ENCODE peak calls at places on chromosomes 4 and X, in seven cellular contexts. V, T, B, G, M, S and L are unnamed samples. For H3K9me3, the result is how much of the 10 kb centered on the place peaks cover.

GRCh38 chr4:2425386-2426068 is 6.8 kb downstream of the CFAP99 start:
- DNase-seq in V (no peak), T (no peak), B (no peak), G (no peak), M (no peak), S (no peak), L (no peak)

GRCh38 chrX:95076449-95076848 is 1402.4 kb downstream of the FAM133A start:
- DNase-seq in V (no peak), T (no peak), B (peak), G (peak), M (no peak), S (no peak), L (no peak)

GRCh38 chr4:22191565-22192301 is 243.2 kb upstream of the KCNIP4 start:
- DNase-seq in V (no peak), T (no peak), B (no peak), G (no peak), M (no peak), S (no peak), L (no peak)

GRCh38 chr4:153222790-153223417 is 18.7 kb downstream of the TRIM2 start:
- DNase-seq in V (peak), T (peak), B (peak), G (peak), M (peak), S (no peak), L (peak)

GRCh38 chr4:168360271-168360670 is 41.7 kb upstream of the DDX60 start:
- DNase-seq in V (no peak), T (no peak), B (no peak), G (no peak), M (no peak), S (no peak), L (no peak)

GRCh38 chr4:8333726-8334460 is 64.3 kb downstream of the HTRA3 start:
- DNase-seq in V (no peak), T (no peak), B (no peak), G (no peak), M (no peak), S (no peak), L (no peak)

GRCh38 chrX:45134303-45134702 is 66.4 kb downstream of the DIPK2B start:
- DNase-seq in V (no peak), T (no peak), B (no peak), G (no peak), M (no peak), S (no peak), L (peak)

GRCh38 chr4:2511645-2512131 is 24.8 kb upstream of the FAM193A start:
- DNase-seq in V (no peak), T (no peak), B (no peak), G (no peak), M (no peak), S (no peak), L (no peak)

GRCh38 chrX:52995974-52996304 is 37.6 kb upstream of the FAM156A start:
- DNase-seq in V (no peak), T (no peak), B (no peak), G (no peak), M (no peak), S (no peak), L (no peak)

GRCh38 chr4:3832536-3833220 is 66.5 kb downstream of the ADRA2C start:
- DNase-seq in V (no peak), T (no peak), B (no peak), G (no peak), M (no peak), S (no peak), L (no peak)

GRCh38 chrX:68710870-68711576 is 63.6 kb downstream of the STARD8 start:
- DNase-seq in V (no peak), T (peak), B (no peak), G (peak), M (no peak), S (no peak), L (no peak)

GRCh38 chrX:132119821-132120220 is 8.0 kb downstream of the FRMD7 start:
- DNase-seq in V (no peak), T (no peak), B (no peak), G (no peak), M (no peak), S (no peak), L (no peak)

GRCh38 chr4:98341309-98341708 is 80.1 kb downstream of the RAP1GDS1 start:
- DNase-seq in V (no peak), T (no peak), B (no peak), G (no peak), M (no peak), S (no peak), L (no peak)

GRCh38 chr4:21979196-21979595 is 30.6 kb upstream of the KCNIP4 start:
- DNase-seq in V (no peak), T (no peak), B (no peak), G (no peak), M (no peak), S (no peak), L (no peak)

GRCh38 chrX:124518888-124519287 is 172.5 kb downstream of the SH2D1A start:
- DNase-seq in V (no peak), T (no peak), B (no peak), G (no peak), M (no peak), S (no peak), L (no peak)

GRCh38 chr4:185142911-185143595 is at the start of gene SLC25A4:
- DNase-seq in V (peak), T (peak), B (peak), G (peak), M (peak), S (no peak), L (peak)

GRCh38 chrX:6223516-6223915 is 5.2 kb downstream of the NLGN4X start:
- DNase-seq in V (no peak), T (no peak), B (no peak), G (no peak), M (no peak), S (no peak), L (no peak)

GRCh38 chr4:52964561-52964960 is 102.4 kb downstream of the RASL11B start:
- DNase-seq in V (no peak), T (no peak), B (no peak), G (no peak), M (no peak), S (no peak), L (no peak)

GRCh38 chr4:182212211-182212761 is 30.9 kb upstream of the TENM3 start:
- DNase-seq in V (peak), T (no peak), B (no peak), G (peak), M (no peak), S (no peak), L (no peak)

GRCh38 chr4:41432889-41433288 is 105.1 kb upstream of the LIMCH1 start:
- DNase-seq in V (no peak), T (no peak), B (no peak), G (no peak), M (no peak), S (peak), L (no peak)

GRCh38 chr4:41428941-41429669 is 108.9 kb upstream of the LIMCH1 start:
- DNase-seq in V (peak), T (no peak), B (no peak), G (no peak), M (no peak), S (no peak), L (no peak)

GRCh38 chr4:41428205-41428940 is 109.6 kb upstream of the LIMCH1 start:
- DNase-seq in V (no peak), T (no peak), B (no peak), G (no peak), M (no peak), S (no peak), L (no peak)

GRCh38 chr4:41432219-41432618 is 105.7 kb upstream of the LIMCH1 start:
- DNase-seq in V (no peak), T (no peak), B (no peak), G (no peak), M (no peak), S (no peak), L (no peak)

DNA sequence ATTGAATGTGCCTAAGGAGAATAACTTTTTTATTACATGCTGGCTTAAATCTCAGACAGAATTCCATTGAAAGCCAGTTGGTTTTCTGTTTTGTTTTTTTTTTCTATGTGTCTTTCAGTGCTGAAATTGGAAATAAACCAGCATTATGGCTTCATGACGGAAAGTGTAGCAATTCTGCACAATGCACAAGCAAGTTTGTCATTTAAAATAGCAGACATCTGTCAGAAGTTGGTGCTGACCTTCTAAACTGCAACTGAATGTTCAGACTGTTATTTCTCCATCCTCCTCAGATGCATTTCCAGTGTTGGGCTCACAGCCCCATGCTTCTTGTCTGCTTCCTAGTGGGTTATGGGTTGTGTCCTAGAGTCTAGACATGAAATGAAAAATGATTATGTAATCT is 107.2 kb upstream of the LIMCH1 start:
- DNase-seq in V (no peak), T (no peak), B (no peak), G (no peak), M (no peak), S (no peak), L (no peak)
- H3K9me3 ChIP-seq in V (under half), T (under half), B (under half), G (under half), M (under half), S (under half), L (under half)

GRCh38 chr4:107701565-107701964 is 18.5 kb downstream of the PAPSS1 start:
- DNase-seq in V (no peak), T (no peak), B (no peak), G (no peak), M (no peak), S (no peak), L (no peak)

DNA sequence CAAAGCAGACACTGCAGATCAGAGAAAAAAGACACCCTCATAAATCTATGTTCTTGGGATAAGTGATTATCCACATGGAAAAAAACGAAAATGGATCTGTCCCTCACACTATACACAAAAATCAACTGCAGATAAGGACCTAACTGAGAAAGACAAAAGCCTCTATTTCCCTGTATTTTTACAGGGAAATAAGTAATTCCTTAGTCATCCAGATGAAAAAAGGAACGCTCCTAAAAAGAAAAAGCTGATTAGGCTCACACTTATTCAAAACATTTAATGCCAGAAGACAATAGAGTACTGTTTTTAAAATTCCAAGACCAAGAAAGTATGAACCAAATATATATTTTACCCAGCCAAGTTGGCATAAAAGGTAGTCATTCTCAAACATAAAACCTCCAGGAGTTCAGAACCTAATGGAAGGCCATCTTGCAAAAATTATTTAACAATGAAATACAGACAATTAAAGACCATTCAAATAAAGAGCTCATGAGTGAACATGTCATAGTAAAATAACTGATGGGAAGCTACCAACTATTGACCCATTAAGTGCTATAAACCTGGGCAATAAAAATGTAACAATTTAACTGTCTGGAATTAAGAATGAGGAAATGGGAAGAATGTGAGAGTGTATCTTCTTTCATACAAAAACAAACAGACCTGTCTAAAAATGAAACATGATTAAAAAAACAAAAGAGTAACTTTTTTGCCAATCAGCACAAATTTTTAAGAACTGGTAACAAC is 20.4 kb downstream of the PAPSS1 start:
- DNase-seq in V (no peak), T (no peak), B (no peak), G (no peak), M (no peak), S (no peak), L (no peak)
- H3K4me3 ChIP-seq in V (no peak), T (no peak), B (no peak), G (no peak), M (no peak), S (no peak), L (no peak)

GRCh38 chr4:39278476-39278875 is 87.7 kb downstream of the RFC1 start:
- DNase-seq in V (no peak), T (no peak), B (no peak), G (no peak), M (no peak), S (no peak), L (no peak)

GRCh38 chr4:39274503-39274902 is 91.7 kb downstream of the RFC1 start:
- DNase-seq in V (no peak), T (no peak), B (no peak), G (no peak), M (no peak), S (no peak), L (no peak)

GRCh38 chr4:39280770-39281169 is 85.4 kb downstream of the RFC1 start:
- DNase-seq in V (no peak), T (no peak), B (no peak), G (no peak), M (no peak), S (no peak), L (no peak)

GRCh38 chr4:39285111-39285795 is 80.9 kb downstream of the RFC1 start:
- DNase-seq in V (no peak), T (no peak), B (no peak), G (no peak), M (no peak), S (no peak), L (no peak)

GRCh38 chr4:39279416-39279815 is 86.7 kb downstream of the RFC1 start:
- DNase-seq in V (no peak), T (no peak), B (no peak), G (no peak), M (no peak), S (no peak), L (no peak)
- H3K27ac ChIP-seq in V (no peak), T (no peak), B (no peak), G (no peak), M (no peak), S (no peak), L (no peak)

DNA sequence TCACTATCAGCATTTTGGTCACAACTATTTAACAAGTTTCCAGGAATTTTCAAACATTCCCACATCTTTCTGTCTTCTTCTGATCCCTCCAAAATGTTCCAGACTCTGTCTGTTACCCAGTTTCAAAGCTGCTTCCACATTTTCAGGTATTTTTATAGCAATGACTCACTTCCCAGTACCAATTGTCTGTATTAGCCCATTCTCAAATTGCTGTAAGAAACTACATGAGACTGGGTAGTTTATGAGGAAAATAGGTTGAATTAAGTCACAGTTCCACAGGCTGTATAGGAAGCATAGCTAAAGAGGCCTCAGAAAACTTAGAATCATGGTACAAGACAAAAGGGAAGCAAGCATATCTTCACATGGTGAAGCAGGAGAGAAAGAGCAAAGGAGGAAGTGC is 475.0 kb upstream of the PCDH7 start:
- DNase-seq in V (no peak), T (no peak), B (no peak), G (no peak), M (no peak), S (no peak), L (no peak)
- H3K9me3 ChIP-seq in V (under half), T (under half), B (under half), G (under half), M (under half), S (under half), L (under half)

DNA sequence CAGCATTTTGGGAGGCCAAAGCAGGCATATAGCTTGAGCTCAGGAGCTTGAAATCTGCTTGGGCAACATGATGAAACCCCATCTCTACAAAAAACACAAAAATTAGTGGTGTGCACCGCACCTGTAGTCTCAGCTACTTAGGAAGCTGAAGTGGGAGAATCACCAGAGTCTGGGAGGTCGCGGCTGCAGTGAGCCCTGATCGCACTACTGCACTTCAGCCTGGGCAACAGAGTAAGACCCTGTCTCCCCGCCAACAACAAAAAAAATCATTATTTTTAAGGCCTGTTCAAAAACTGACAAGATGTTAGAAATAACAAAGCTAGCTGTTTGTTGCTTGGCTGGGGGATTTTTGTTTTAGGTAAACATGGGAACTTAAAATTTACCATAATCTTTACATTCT is 5.1 kb downstream of the YTHDC1 start:
- DNase-seq in V (no peak), T (no peak), B (no peak), G (no peak), M (no peak), S (no peak), L (no peak)
- H3K4me3 ChIP-seq in V (no peak), T (no peak), B (no peak), G (no peak), M (no peak), S (no peak), L (no peak)

GRCh38 chr4:57109530-57109846 is 697 bp downstream of the IGFBP7 start:
- DNase-seq in V (no peak), T (no peak), B (no peak), G (no peak), M (no peak), S (no peak), L (no peak)

GRCh38 chr4:57113870-57114269 is 3.7 kb upstream of the IGFBP7 start:
- DNase-seq in V (no peak), T (no peak), B (no peak), G (no peak), M (no peak), S (no peak), L (no peak)

GRCh38 chr4:57114973-57115372 is 4.8 kb upstream of the IGFBP7 start:
- DNase-seq in V (no peak), T (no peak), B (no peak), G (no peak), M (no peak), S (no peak), L (no peak)

GRCh38 chr4:57110635-57111546 is 706 bp upstream of the IGFBP7 start:
- DNase-seq in V (peak), T (peak), B (peak), G (peak), M (peak), S (no peak), L (peak)

GRCh38 chr4:57109847-57110634 is at the start of gene IGFBP7:
- DNase-seq in V (peak), T (peak), B (peak), G (peak), M (peak), S (no peak), L (peak)
- H3K27ac ChIP-seq in V (peak), T (peak), B (peak), G (peak), M (peak), S (no peak), L (peak)

DNA sequence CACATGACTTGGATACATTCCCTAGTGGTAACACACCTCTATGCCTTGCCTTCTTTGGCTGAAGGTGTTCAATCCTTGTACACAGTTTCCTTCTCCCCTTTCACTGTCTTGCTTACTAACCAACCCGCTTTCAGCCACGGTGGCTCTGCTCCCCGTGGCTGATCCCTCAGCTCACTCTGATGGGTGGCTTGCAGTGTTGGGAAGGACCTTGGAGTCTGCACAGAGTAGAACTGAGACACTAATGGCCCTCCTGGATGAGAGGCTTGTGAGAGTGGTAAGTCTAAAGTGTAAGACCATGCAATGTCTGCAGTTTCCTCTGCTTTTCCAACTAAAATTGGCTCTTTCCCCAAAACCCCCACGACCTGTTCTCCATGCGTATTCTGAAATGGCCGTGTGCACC is 46.0 kb upstream of the GNPDA2 start:
- DNase-seq in V (no peak), T (no peak), B (no peak), G (no peak), M (no peak), S (no peak), L (no peak)
- H3K9me3 ChIP-seq in V (under half), T (under half), B (under half), G (under half), M (under half), S (under half), L (under half)

GRCh38 chr4:77699731-77700210 is 94.2 kb downstream of the CXCL13 start:
- DNase-seq in V (no peak), T (no peak), B (no peak), G (peak), M (no peak), S (no peak), L (no peak)
- H3K4me3 ChIP-seq in V (no peak), T (no peak), B (no peak), G (no peak), M (no peak), S (no peak), L (no peak)